ENCODE peak calls at places on chromosomes 12 and 14, in four cellular contexts. S is HCT116, D is A549, I is fibroblast of lung. Q is an unnamed sample.
A peak's percentile ranks its signal among the peaks of the same experiment; 100 is the strongest.

GRCh38 chr12:5220835-5221234 is 177.2 kb downstream of the KCNA5 start:
- DNase-seq in I (no peak), D (no peak), S (no peak), Q (no peak)

GRCh38 chr12:46187023-46187422 is 81.8 kb downstream of the SLC38A1 start:
- DNase-seq in D (no peak), I (peak; percentile 94), S (no peak), Q (peak; percentile 6)

GRCh38 chr12:56469007-56469930 is 891 bp downstream of the SPRYD4 start:
- DNase-seq in I (no peak), S (no peak), D (no peak), Q (no peak)

GRCh38 chr12:5581616-5582367 is 149.9 kb downstream of the NTF3 start:
- DNase-seq in S (no peak), D (no peak), I (no peak), Q (no peak)

GRCh38 chr12:106032141-106032925 is 106.4 kb downstream of the NUAK1 start:
- DNase-seq in I (no peak), S (no peak), D (peak; percentile 58), Q (no peak)

GRCh38 chr14:29724991-29725390 is 202.7 kb downstream of the PRKD1 start:
- DNase-seq in D (peak; percentile 77), S (no peak), I (peak; percentile 98), Q (peak; percentile 53)

GRCh38 chr12:67572492-67572891 is 76.1 kb upstream of the DYRK2 start:
- DNase-seq in S (no peak), D (no peak), I (no peak), Q (no peak)

GRCh38 chr12:49364989-49365388 is 2.3 kb upstream of the SPATS2 start:
- DNase-seq in S (no peak), I (peak; percentile 88), D (no peak), Q (peak; percentile 75)

GRCh38 chr14:61321385-61322010 is at the start of gene PRKCH:
- DNase-seq in I (peak; percentile 28), D (peak; percentile 65), S (peak; percentile 54), Q (peak; percentile 17)

GRCh38 chr14:103543721-103544626 is 15.0 kb downstream of the TRMT61A start:
- DNase-seq in I (no peak), S (no peak), D (no peak), Q (no peak)

DNA sequence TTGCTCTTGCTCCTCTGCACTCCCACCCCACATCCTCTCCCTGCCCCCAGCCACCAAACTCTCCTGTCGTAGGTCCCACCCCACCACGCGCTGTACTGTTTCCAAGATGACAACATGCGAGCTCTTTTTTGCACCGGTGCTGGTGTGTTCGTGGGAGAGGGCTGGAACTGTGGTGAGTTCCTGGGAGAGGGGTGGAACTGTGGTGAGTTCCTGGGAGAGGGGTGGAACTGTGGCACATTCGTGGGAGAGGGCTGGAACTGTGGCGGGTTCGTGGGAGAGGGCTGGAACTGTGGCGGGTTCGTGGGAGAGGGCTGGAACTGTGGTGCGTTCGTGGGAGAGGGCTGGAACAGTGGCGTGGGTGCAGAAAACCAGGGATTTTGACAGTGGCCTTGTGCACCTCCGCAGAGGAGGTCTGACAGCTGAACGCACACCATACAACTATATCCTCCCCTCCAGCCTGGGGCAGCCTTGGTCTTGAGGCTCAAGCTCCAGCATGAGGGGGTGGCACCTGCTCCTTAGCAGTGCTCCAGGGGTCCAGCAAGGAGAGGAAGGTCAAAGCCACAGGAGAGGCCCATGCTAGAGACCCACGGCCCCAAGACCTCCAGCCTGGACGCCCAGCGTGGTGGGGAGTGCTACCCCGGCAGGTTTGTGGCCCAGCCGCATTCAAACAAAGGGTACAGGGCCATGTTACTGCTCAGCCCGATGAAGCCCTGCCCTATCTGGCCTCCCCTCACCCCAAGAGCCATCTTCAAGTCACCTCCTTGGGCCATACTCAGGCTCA is 50.1 kb downstream of the ACTN1 start:
- DNase-seq in I (no peak), D (no peak), S (no peak), Q (no peak)
- H3K4me2 ChIP-seq in I (no peak overlapping the region), D (no peak overlapping the region), S (no peak overlapping the region), Q (no peak overlapping the region)

GRCh38 chr12:123104809-123105208 is 46.1 kb downstream of the PITPNM2 start:
- DNase-seq in D (no peak), S (no peak), I (no peak), Q (no peak)
- H3K4me2 ChIP-seq in D (no peak overlapping the region), S (no peak overlapping the region), I (no peak overlapping the region), Q (no peak overlapping the region)

DNA sequence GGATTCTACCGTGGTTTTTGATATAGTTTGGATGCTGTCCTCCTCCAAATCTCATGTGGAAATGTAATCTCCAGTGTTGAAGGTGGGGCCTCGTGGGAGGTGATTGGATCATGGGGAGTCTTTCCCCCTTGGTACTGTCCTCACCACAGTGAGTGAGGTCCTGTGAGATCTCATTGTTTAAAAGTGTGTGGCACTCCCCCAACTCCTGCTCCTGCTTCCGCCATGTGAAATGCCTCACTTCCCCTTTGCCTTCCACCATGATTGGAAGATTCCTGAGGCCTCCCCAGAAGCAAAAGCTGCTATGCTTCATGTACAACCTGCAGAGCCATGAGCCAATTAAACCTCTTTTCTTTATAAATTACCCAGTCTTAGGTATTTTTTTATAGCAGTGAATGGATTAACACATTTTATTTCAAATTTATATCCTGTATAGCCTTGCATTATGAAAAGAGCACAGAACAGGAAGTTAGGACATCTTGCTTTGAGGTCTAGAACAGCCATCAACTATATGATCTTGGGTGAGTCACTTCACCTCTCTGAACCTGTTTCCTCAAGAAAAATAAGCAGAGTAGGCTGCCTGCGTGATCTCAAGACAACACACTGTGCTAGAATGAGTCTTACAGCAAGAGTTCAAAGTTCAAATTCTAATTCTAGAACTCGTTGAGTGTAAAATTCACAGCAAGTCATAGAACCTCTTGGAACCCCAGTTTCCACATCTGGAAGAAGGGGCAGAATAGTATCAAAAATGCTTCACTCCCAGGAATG is 160.9 kb upstream of the EEA1 start:
- DNase-seq in I (peak; percentile 96), D (peak; percentile 83), S (peak; percentile 89), Q (peak; percentile 89)
- H3K4me2 ChIP-seq in I (no peak overlapping the region), D (peak overlapping the region; percentile 68), S (peak overlapping the region; percentile 63), Q (no peak overlapping the region)

GRCh38 chr12:113242560-113242959 is 21.3 kb downstream of the TPCN1 start:
- DNase-seq in D (no peak), S (no peak), I (no peak), Q (no peak)
- H3K4me2 ChIP-seq in D (no peak overlapping the region), S (no peak overlapping the region), I (no peak overlapping the region), Q (no peak overlapping the region)

GRCh38 chr12:15646586-15646985 is 142.6 kb downstream of the EPS8 start:
- DNase-seq in I (peak; percentile 63), S (no peak), D (no peak), Q (no peak)
- H3K4me2 ChIP-seq in I (no peak overlapping the region), S (no peak overlapping the region), D (no peak overlapping the region), Q (no peak overlapping the region)

GRCh38 chr14:89810101-89810500 is 144.4 kb downstream of the EFCAB11 start:
- DNase-seq in S (no peak), I (peak; percentile 42), D (no peak), Q (no peak)
- H3K4me2 ChIP-seq in S (no peak overlapping the region), I (no peak overlapping the region), D (no peak overlapping the region), Q (no peak overlapping the region)

GRCh38 chr14:101559624-101560533 is 1.4 kb upstream of the DIO3 start:
- DNase-seq in S (no peak), D (no peak), I (peak; percentile 50), Q (no peak)
- H3K4me2 ChIP-seq in S (peak overlapping the region; percentile 42), D (no peak overlapping the region), I (no peak overlapping the region), Q (peak overlapping the region; percentile 44)

GRCh38 chr12:96396914-96397313 is 3.3 kb downstream of the CDK17 start:
- DNase-seq in D (no peak), I (no peak), S (no peak), Q (no peak)
- H3K4me2 ChIP-seq in D (peak overlapping the region; percentile 80), I (peak overlapping the region; percentile 90), S (no peak overlapping the region), Q (no peak overlapping the region)

GRCh38 chr14:35383569-35384385 is 20.8 kb downstream of the NFKBIA start:
- DNase-seq in I (no peak), D (no peak), S (no peak), Q (no peak)

GRCh38 chr14:35385042-35385839 is 19.3 kb downstream of the NFKBIA start:
- DNase-seq in D (peak; percentile 89), I (peak; percentile 89), S (no peak), Q (peak; percentile 98)

GRCh38 chr14:35386673-35387125 is 17.9 kb downstream of the NFKBIA start:
- DNase-seq in I (no peak), D (no peak), S (no peak), Q (no peak)

GRCh38 chr14:35387209-35387608 is 17.3 kb downstream of the NFKBIA start:
- DNase-seq in I (no peak), D (no peak), S (no peak), Q (no peak)

DNA sequence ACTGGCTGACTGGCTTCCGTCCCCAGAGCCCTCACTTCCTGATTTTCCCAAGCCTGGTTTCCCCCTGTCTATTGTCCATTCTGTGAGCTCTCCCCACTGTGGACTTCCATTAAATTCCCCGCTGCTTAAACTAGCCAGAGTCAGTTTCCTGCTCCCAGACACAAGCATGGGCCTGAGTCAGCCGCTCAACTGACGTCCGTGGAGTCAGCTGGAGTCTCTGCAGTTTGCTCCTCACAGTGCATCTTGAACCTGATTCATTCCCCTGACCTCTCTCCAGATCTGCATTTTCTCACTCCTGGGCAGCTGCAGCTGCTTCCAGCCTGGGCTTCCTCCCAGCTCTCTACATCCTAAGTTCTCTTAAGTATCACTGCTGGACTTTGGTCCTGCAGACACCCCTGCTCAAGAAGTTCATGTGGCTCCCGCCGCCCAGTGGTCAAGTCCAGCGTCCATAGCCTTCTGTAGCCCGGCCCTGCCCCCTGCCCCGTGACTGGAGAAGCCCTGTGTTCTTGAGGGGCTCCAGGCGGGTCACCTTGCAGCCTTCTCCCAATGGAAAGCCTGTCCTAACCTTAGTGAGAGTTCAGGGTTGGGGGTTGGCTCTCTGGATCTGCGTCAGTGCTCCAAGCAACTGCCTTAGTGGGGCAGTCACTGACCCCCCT is 20.0 kb downstream of the NFKBIA start:
- DNase-seq in S (no peak), I (peak; percentile 97), D (peak; percentile 80), Q (peak; percentile 99)
- H3K4me2 ChIP-seq in S (no peak overlapping the region), I (peak overlapping the region; percentile 21), D (peak overlapping the region; percentile 63), Q (peak overlapping the region; percentile 26)